ENCODE peak calls at places on chromosomes 4 and X, in six cellular contexts. One of them, this sample, is unnamed.

GRCh38 chr4:67122029-67122428 is 423.3 kb downstream of the CENPC start:
- DNase-seq in SJSA1: no peak
- DNase-seq in fibroblast of lung: peak
- DNase-seq in foreskin fibroblast: no peak
- DNase-seq in body of pancreas: no peak
- DNase-seq in left ventricle myocardium inferior: no peak
- DNase-seq in this sample: no peak

GRCh38 chr4:73731968-73732610 is 8.3 kb upstream of the CXCL8 start:
- DNase-seq in SJSA1: no peak
- DNase-seq in fibroblast of lung: no peak
- DNase-seq in foreskin fibroblast: peak
- DNase-seq in body of pancreas: no peak
- DNase-seq in left ventricle myocardium inferior: no peak
- DNase-seq in this sample: no peak

GRCh38 chr4:15714616-15715015 is 11.8 kb downstream of the BST1 start:
- DNase-seq in SJSA1: no peak
- DNase-seq in fibroblast of lung: peak
- DNase-seq in foreskin fibroblast: peak
- DNase-seq in body of pancreas: no peak
- DNase-seq in left ventricle myocardium inferior: no peak
- DNase-seq in this sample: no peak

GRCh38 chr4:112982677-112983076 is 66.8 kb upstream of the ANK2 start:
- DNase-seq in SJSA1: no peak
- DNase-seq in fibroblast of lung: no peak
- DNase-seq in foreskin fibroblast: peak
- DNase-seq in body of pancreas: no peak
- DNase-seq in left ventricle myocardium inferior: no peak
- DNase-seq in this sample: no peak

GRCh38 chr4:174211611-174212044 is 71.8 kb downstream of the FBXO8 start:
- DNase-seq in SJSA1: no peak
- DNase-seq in fibroblast of lung: no peak
- DNase-seq in foreskin fibroblast: no peak
- DNase-seq in body of pancreas: no peak
- DNase-seq in left ventricle myocardium inferior: no peak
- DNase-seq in this sample: no peak

GRCh38 chr4:146647615-146648383 is 9.1 kb downstream of the POU4F2 start:
- DNase-seq in SJSA1: no peak
- DNase-seq in fibroblast of lung: no peak
- DNase-seq in foreskin fibroblast: no peak
- DNase-seq in body of pancreas: no peak
- DNase-seq in left ventricle myocardium inferior: no peak
- DNase-seq in this sample: no peak

GRCh38 chrX:110146521-110146920 is 143.6 kb downstream of the TMEM164 start:
- DNase-seq in SJSA1: peak
- DNase-seq in fibroblast of lung: peak
- DNase-seq in foreskin fibroblast: peak
- DNase-seq in body of pancreas: peak
- DNase-seq in left ventricle myocardium inferior: no peak
- DNase-seq in this sample: no peak

GRCh38 chr4:89915937-89916336 is 21.3 kb downstream of the MMRN1 start:
- DNase-seq in SJSA1: no peak
- DNase-seq in fibroblast of lung: no peak
- DNase-seq in foreskin fibroblast: no peak
- DNase-seq in body of pancreas: no peak
- DNase-seq in left ventricle myocardium inferior: no peak
- DNase-seq in this sample: no peak

GRCh38 chrX:3631196-3631595 is 82.3 kb downstream of the PRKX start:
- DNase-seq in SJSA1: no peak
- DNase-seq in fibroblast of lung: no peak
- DNase-seq in foreskin fibroblast: no peak
- DNase-seq in body of pancreas: no peak
- DNase-seq in left ventricle myocardium inferior: no peak
- DNase-seq in this sample: no peak

GRCh38 chr4:30719363-30720020 is 677 bp upstream of the PCDH7 start:
- DNase-seq in SJSA1: peak
- DNase-seq in fibroblast of lung: peak
- DNase-seq in foreskin fibroblast: peak
- DNase-seq in body of pancreas: peak
- DNase-seq in left ventricle myocardium inferior: peak
- DNase-seq in this sample: no peak

GRCh38 chr4:2074588-2074987 is 15.5 kb downstream of the NAT8L start:
- DNase-seq in SJSA1: no peak
- DNase-seq in fibroblast of lung: no peak
- DNase-seq in foreskin fibroblast: no peak
- DNase-seq in body of pancreas: no peak
- DNase-seq in left ventricle myocardium inferior: no peak
- DNase-seq in this sample: no peak

GRCh38 chr4:98728433-98728832 is 70.0 kb upstream of the TSPAN5 start:
- DNase-seq in SJSA1: peak
- DNase-seq in fibroblast of lung: peak
- DNase-seq in foreskin fibroblast: peak
- DNase-seq in body of pancreas: no peak
- DNase-seq in left ventricle myocardium inferior: no peak
- DNase-seq in this sample: no peak

GRCh38 chr4:12729384-12729783 is 754.8 kb downstream of the RAB28 start:
- DNase-seq in SJSA1: peak
- DNase-seq in fibroblast of lung: peak
- DNase-seq in foreskin fibroblast: peak
- DNase-seq in body of pancreas: no peak
- DNase-seq in left ventricle myocardium inferior: no peak
- DNase-seq in this sample: no peak

GRCh38 chr4:128866281-128866680 is 56.8 kb downstream of the JADE1 start:
- DNase-seq in SJSA1: no peak
- DNase-seq in fibroblast of lung: no peak
- DNase-seq in foreskin fibroblast: no peak
- DNase-seq in body of pancreas: no peak
- DNase-seq in left ventricle myocardium inferior: no peak
- DNase-seq in this sample: no peak

GRCh38 chrX:19599253-19599652 is 83.9 kb upstream of the MAP3K15 start:
- DNase-seq in SJSA1: no peak
- DNase-seq in fibroblast of lung: no peak
- DNase-seq in foreskin fibroblast: no peak
- DNase-seq in body of pancreas: no peak
- DNase-seq in left ventricle myocardium inferior: no peak
- DNase-seq in this sample: no peak

GRCh38 chrX:132390817-132391216 is 98.0 kb downstream of the MBNL3 start:
- DNase-seq in SJSA1: no peak
- DNase-seq in fibroblast of lung: no peak
- DNase-seq in foreskin fibroblast: no peak
- DNase-seq in body of pancreas: no peak
- DNase-seq in left ventricle myocardium inferior: no peak
- DNase-seq in this sample: no peak

GRCh38 chr4:120842046-120842445 is 80.5 kb downstream of the PRDM5 start:
- DNase-seq in SJSA1: no peak
- DNase-seq in fibroblast of lung: peak
- DNase-seq in foreskin fibroblast: peak
- DNase-seq in body of pancreas: no peak
- DNase-seq in left ventricle myocardium inferior: no peak
- DNase-seq in this sample: no peak

GRCh38 chr4:57081651-57082349 is 28.4 kb downstream of the IGFBP7 start:
- DNase-seq in SJSA1: no peak
- DNase-seq in fibroblast of lung: no peak
- DNase-seq in foreskin fibroblast: no peak
- DNase-seq in body of pancreas: no peak
- DNase-seq in left ventricle myocardium inferior: no peak
- DNase-seq in this sample: no peak

GRCh38 chr4:147760695-147761094 is 28.8 kb downstream of the ARHGAP10 start:
- DNase-seq in SJSA1: no peak
- DNase-seq in fibroblast of lung: no peak
- DNase-seq in foreskin fibroblast: no peak
- DNase-seq in body of pancreas: peak
- DNase-seq in left ventricle myocardium inferior: peak
- DNase-seq in this sample: no peak

GRCh38 chrX:44898411-44899221 is 25.6 kb downstream of the KDM6A start:
- DNase-seq in SJSA1: no peak
- DNase-seq in fibroblast of lung: peak
- DNase-seq in foreskin fibroblast: no peak
- DNase-seq in body of pancreas: peak
- DNase-seq in left ventricle myocardium inferior: no peak
- DNase-seq in this sample: no peak

GRCh38 chr4:53186714-53187358 is 179.0 kb downstream of the SCFD2 start:
- DNase-seq in SJSA1: no peak
- DNase-seq in fibroblast of lung: peak
- DNase-seq in foreskin fibroblast: no peak
- DNase-seq in body of pancreas: no peak
- DNase-seq in left ventricle myocardium inferior: no peak
- DNase-seq in this sample: no peak

GRCh38 chr4:10482913-10483312 is 25.7 kb upstream of the ZNF518B start:
- DNase-seq in SJSA1: no peak
- DNase-seq in fibroblast of lung: no peak
- DNase-seq in foreskin fibroblast: no peak
- DNase-seq in body of pancreas: no peak
- DNase-seq in left ventricle myocardium inferior: no peak
- DNase-seq in this sample: no peak

GRCh38 chr4:102783006-102783405 is 22.2 kb upstream of the MANBA start:
- DNase-seq in SJSA1: no peak
- DNase-seq in fibroblast of lung: no peak
- DNase-seq in foreskin fibroblast: peak
- DNase-seq in body of pancreas: no peak
- DNase-seq in left ventricle myocardium inferior: no peak
- DNase-seq in this sample: no peak

GRCh38 chrX:151870603-151871002 is 42.1 kb upstream of the MAGEA4 start:
- DNase-seq in SJSA1: peak
- DNase-seq in fibroblast of lung: peak
- DNase-seq in foreskin fibroblast: peak
- DNase-seq in body of pancreas: no peak
- DNase-seq in left ventricle myocardium inferior: no peak
- DNase-seq in this sample: no peak

GRCh38 chr4:88697113-88697512 is 516 bp downstream of the NAP1L5 start:
- DNase-seq in SJSA1: peak
- DNase-seq in fibroblast of lung: peak
- DNase-seq in foreskin fibroblast: peak
- DNase-seq in body of pancreas: no peak
- DNase-seq in left ventricle myocardium inferior: no peak
- DNase-seq in this sample: no peak

GRCh38 chr4:137530176-137530575 is 2.1 kb downstream of the PCDH18 start:
- DNase-seq in SJSA1: no peak
- DNase-seq in fibroblast of lung: peak
- DNase-seq in foreskin fibroblast: peak
- DNase-seq in body of pancreas: no peak
- DNase-seq in left ventricle myocardium inferior: no peak
- DNase-seq in this sample: no peak

GRCh38 chr4:8230891-8231290 is 31.8 kb downstream of the SH3TC1 start:
- DNase-seq in SJSA1: no peak
- DNase-seq in fibroblast of lung: peak
- DNase-seq in foreskin fibroblast: no peak
- DNase-seq in body of pancreas: no peak
- DNase-seq in left ventricle myocardium inferior: no peak
- DNase-seq in this sample: no peak

GRCh38 chr4:22875592-22876257 is 183.0 kb downstream of the GBA3 start:
- DNase-seq in SJSA1: no peak
- DNase-seq in fibroblast of lung: no peak
- DNase-seq in foreskin fibroblast: no peak
- DNase-seq in body of pancreas: no peak
- DNase-seq in left ventricle myocardium inferior: no peak
- DNase-seq in this sample: no peak

DNA sequence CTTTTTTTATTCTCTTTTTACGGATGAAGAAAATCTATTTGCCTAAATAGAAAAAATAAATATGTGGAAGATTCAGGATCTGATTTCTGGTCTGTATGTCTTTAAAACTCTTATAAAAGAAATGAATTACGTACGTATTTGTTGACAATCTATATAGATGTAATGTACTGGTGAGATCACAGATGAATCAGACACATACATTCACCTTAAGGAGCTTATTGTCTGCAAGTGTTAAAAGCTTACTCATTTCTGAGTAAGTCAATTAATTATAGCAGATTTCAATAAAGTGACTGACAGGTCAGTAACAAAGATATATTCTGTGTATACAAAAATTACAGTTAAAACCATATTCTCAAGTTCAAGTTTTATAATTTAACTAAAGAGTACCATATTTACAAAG is 66.6 kb upstream of the NAF1 start:
- DNase-seq in SJSA1: no peak
- DNase-seq in fibroblast of lung: no peak
- DNase-seq in foreskin fibroblast: no peak
- DNase-seq in body of pancreas: no peak
- DNase-seq in left ventricle myocardium inferior: no peak
- DNase-seq in this sample: no peak
- H3K4me3 ChIP-seq in SJSA1: no peak
- H3K4me3 ChIP-seq in fibroblast of lung: no peak
- H3K4me3 ChIP-seq in foreskin fibroblast: no peak
- H3K4me3 ChIP-seq in body of pancreas: no peak
- H3K4me3 ChIP-seq in left ventricle myocardium inferior: no peak
- H3K4me3 ChIP-seq in this sample: no peak

GRCh38 chr4:139975830-139976272 is 178.1 kb downstream of the MAML3 start:
- DNase-seq in SJSA1: peak
- DNase-seq in fibroblast of lung: no peak
- DNase-seq in foreskin fibroblast: peak
- DNase-seq in body of pancreas: peak
- DNase-seq in left ventricle myocardium inferior: no peak
- DNase-seq in this sample: no peak
- H3K4me3 ChIP-seq in SJSA1: no peak
- H3K4me3 ChIP-seq in fibroblast of lung: no peak
- H3K4me3 ChIP-seq in foreskin fibroblast: no peak
- H3K4me3 ChIP-seq in body of pancreas: no peak
- H3K4me3 ChIP-seq in left ventricle myocardium inferior: no peak
- H3K4me3 ChIP-seq in this sample: no peak

DNA sequence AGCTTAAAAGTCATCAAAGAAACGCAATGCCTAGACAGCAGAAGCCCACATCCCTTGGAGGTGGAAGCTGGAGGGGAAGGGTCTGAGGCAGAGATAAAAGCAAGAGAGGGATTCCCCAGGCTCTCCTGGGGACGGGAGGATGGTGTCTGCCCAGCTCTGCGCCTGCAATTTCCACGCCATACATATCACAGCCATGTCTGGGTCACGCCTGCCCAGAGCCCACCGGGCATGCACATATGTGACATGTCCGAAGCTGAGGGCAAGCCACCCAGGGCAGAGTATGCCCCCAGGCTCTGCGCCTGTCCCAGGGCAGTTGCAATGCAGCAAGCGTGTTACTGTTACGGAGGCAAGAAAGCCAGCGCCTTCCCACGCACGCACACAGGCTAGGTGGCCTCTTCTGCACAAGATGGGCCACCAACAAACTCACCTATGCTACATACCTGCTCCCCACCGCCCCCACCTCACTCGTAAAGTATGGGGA is 1.2 kb downstream of the FGF13 start:
- DNase-seq in SJSA1: no peak
- DNase-seq in fibroblast of lung: no peak
- DNase-seq in foreskin fibroblast: no peak
- DNase-seq in body of pancreas: no peak
- DNase-seq in left ventricle myocardium inferior: peak
- DNase-seq in this sample: no peak
- H3K4me3 ChIP-seq in SJSA1: no peak
- H3K4me3 ChIP-seq in fibroblast of lung: no peak
- H3K4me3 ChIP-seq in foreskin fibroblast: peak
- H3K4me3 ChIP-seq in body of pancreas: no peak
- H3K4me3 ChIP-seq in left ventricle myocardium inferior: peak
- H3K4me3 ChIP-seq in this sample: no peak

DNA sequence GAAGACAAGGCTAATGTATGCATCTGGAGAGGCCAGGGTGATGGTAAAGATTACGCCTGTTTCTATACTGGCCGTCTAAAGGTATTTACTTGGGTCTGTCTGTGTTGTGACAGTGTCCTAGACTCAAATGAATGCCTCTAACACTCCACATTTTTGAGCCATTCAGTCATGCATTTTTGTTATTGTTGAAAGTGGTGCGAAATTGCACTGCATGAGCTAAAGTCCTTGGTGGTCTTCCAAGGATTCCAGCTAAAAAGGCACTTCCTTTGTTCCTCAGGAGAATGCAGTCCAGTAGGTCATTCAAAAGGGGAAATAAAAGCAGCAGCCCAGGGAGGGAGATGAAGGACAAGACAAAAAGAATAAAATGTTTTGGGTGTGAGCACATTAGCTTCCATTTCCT is 3.0 kb downstream of the GPC4 start:
- DNase-seq in SJSA1: peak
- DNase-seq in fibroblast of lung: peak
- DNase-seq in foreskin fibroblast: peak
- DNase-seq in body of pancreas: no peak
- DNase-seq in left ventricle myocardium inferior: no peak
- DNase-seq in this sample: no peak
- H3K4me3 ChIP-seq in SJSA1: peak
- H3K4me3 ChIP-seq in fibroblast of lung: no peak
- H3K4me3 ChIP-seq in foreskin fibroblast: no peak
- H3K4me3 ChIP-seq in body of pancreas: no peak
- H3K4me3 ChIP-seq in left ventricle myocardium inferior: peak
- H3K4me3 ChIP-seq in this sample: no peak